ENCODE peak calls at places on chromosome 14, in ten cellular contexts. M, G, B, L, D, O, C, P, K and H are unnamed samples.

GRCh38 chr14:92649934-92650545 is 98.4 kb downstream of the LGMN start:
- DNase-seq in M (no peak), G (no peak), B (no peak), L (no peak), D (no peak), O (no peak), C (peak; percentile 98), P (no peak), K (no peak), H (no peak)

GRCh38 chr14:50929506-50929905 is 14.8 kb downstream of the PYGL start:
- DNase-seq in M (no peak), G (no peak), B (no peak), L (no peak), D (no peak), O (no peak), C (no peak), P (no peak), K (no peak), H (no peak)

GRCh38 chr14:50999726-51000125 is 55.4 kb upstream of the PYGL start:
- DNase-seq in M (peak; percentile 35), G (no peak), B (no peak), L (no peak), D (peak; percentile 55), O (no peak), C (no peak), P (no peak), K (no peak), H (no peak)

GRCh38 chr14:23430733-23431105 is 4.7 kb downstream of the MYH7 start:
- DNase-seq in M (no peak), G (no peak), B (no peak), L (peak; percentile 20), D (no peak), O (peak; percentile 58), C (no peak), P (peak; percentile 45), K (no peak), H (peak; percentile 57)

GRCh38 chr14:104977681-104978647 is at the start of gene AHNAK2:
- DNase-seq in M (peak; percentile 55), G (no peak), B (peak; percentile 94), L (peak; percentile 75), D (peak; percentile 82), O (peak; percentile 80), C (peak; percentile 47), P (peak; percentile 54), K (peak; percentile 20), H (no peak)

GRCh38 chr14:83556746-83557460 is 1973.0 kb upstream of the FLRT2 start:
- DNase-seq in M (no peak), G (no peak), B (no peak), L (peak; percentile 46), D (peak; percentile 11), O (no peak), C (no peak), P (no peak), K (no peak), H (peak; percentile 79)

GRCh38 chr14:94386085-94387031 is 2.0 kb downstream of the SERPINA1 start:
- DNase-seq in M (no peak), G (no peak), B (no peak), L (no peak), D (no peak), O (peak; percentile 4), C (no peak), P (peak; percentile 16), K (no peak), H (no peak)

GRCh38 chr14:73725116-73726024 is 11.2 kb upstream of the PNMA1 start:
- DNase-seq in M (no peak), G (no peak), B (no peak), L (no peak), D (no peak), O (no peak), C (no peak), P (no peak), K (no peak), H (peak; percentile 78)

GRCh38 chr14:64540208-64541202 is at the start of gene HSPA2:
- DNase-seq in M (peak; percentile 99), G (peak; percentile 96), B (peak; percentile 90), L (peak; percentile 100), D (peak; percentile 100), O (no peak), C (peak; percentile 93), P (peak; percentile 100), K (peak; percentile 89), H (peak; percentile 99)

GRCh38 chr14:95057851-95058250 is 99.5 kb downstream of the DICER1 start:
- DNase-seq in M (no peak), G (no peak), B (no peak), L (no peak), D (no peak), O (no peak), C (no peak), P (no peak), K (no peak), H (no peak)

GRCh38 chr14:105171004-105171673 is 2.6 kb upstream of the JAG2 start:
- DNase-seq in M (no peak), G (no peak), B (no peak), L (no peak), D (no peak), O (peak; percentile 84), C (no peak), P (no peak), K (no peak), H (no peak)